ENCODE peak calls at places on chromosomes 12 and 14, in eight cellular contexts. One of them, this sample, is unnamed.

GRCh38 chr12:41992029-41992428 is 152.6 kb downstream of the GXYLT1 start:
- DNase-seq in H1: no peak
- DNase-seq in GM12878: no peak
- DNase-seq in HCT116: no peak
- DNase-seq in HepG2: no peak
- DNase-seq in K562: no peak
- DNase-seq in endothelial cell of umbilical vein: no peak
- DNase-seq in SK-N-SH: no peak
- DNase-seq in this sample: no peak

GRCh38 chr12:130872179-130873096 is 572 bp downstream of the RAN start:
- DNase-seq in H1: no peak
- DNase-seq in GM12878: no peak
- DNase-seq in HCT116: no peak
- DNase-seq in HepG2: no peak
- DNase-seq in K562: peak; percentile 62
- DNase-seq in endothelial cell of umbilical vein: peak; percentile 42
- DNase-seq in SK-N-SH: peak; percentile 85
- DNase-seq in this sample: no peak

GRCh38 chr14:54600685-54601084 is 33.8 kb downstream of the SAMD4A start:
- DNase-seq in H1: no peak
- DNase-seq in GM12878: no peak
- DNase-seq in HCT116: no peak
- DNase-seq in HepG2: no peak
- DNase-seq in K562: no peak
- DNase-seq in endothelial cell of umbilical vein: no peak
- DNase-seq in SK-N-SH: no peak
- DNase-seq in this sample: no peak

GRCh38 chr12:93756295-93756694 is 79.1 kb downstream of the CRADD start:
- DNase-seq in H1: no peak
- DNase-seq in GM12878: no peak
- DNase-seq in HCT116: no peak
- DNase-seq in HepG2: no peak
- DNase-seq in K562: no peak
- DNase-seq in endothelial cell of umbilical vein: no peak
- DNase-seq in SK-N-SH: no peak
- DNase-seq in this sample: no peak

GRCh38 chr14:96085369-96085768 is 46.2 kb downstream of the C14orf132 start:
- DNase-seq in H1: no peak
- DNase-seq in GM12878: no peak
- DNase-seq in HCT116: no peak
- DNase-seq in HepG2: no peak
- DNase-seq in K562: no peak
- DNase-seq in endothelial cell of umbilical vein: no peak
- DNase-seq in SK-N-SH: no peak
- DNase-seq in this sample: no peak

GRCh38 chr12:131140697-131141096 is 187.0 kb downstream of the ADGRD1 start:
- DNase-seq in H1: no peak
- DNase-seq in GM12878: no peak
- DNase-seq in HCT116: no peak
- DNase-seq in HepG2: no peak
- DNase-seq in K562: no peak
- DNase-seq in endothelial cell of umbilical vein: no peak
- DNase-seq in SK-N-SH: no peak
- DNase-seq in this sample: no peak

GRCh38 chr12:98594050-98594853 is 766 bp downstream of the SLC25A3 start:
- DNase-seq in H1: no peak
- DNase-seq in GM12878: no peak
- DNase-seq in HCT116: no peak
- DNase-seq in HepG2: no peak
- DNase-seq in K562: no peak
- DNase-seq in endothelial cell of umbilical vein: peak; percentile 38
- DNase-seq in SK-N-SH: peak; percentile 36
- DNase-seq in this sample: no peak

GRCh38 chr12:68791897-68792481 is 16.0 kb upstream of the MDM2 start:
- DNase-seq in H1: no peak
- DNase-seq in GM12878: no peak
- DNase-seq in HCT116: no peak
- DNase-seq in HepG2: no peak
- DNase-seq in K562: no peak
- DNase-seq in endothelial cell of umbilical vein: no peak
- DNase-seq in SK-N-SH: no peak
- DNase-seq in this sample: no peak

GRCh38 chr12:67193705-67194104 is 75.5 kb upstream of the CAND1 start:
- DNase-seq in H1: no peak
- DNase-seq in GM12878: no peak
- DNase-seq in HCT116: no peak
- DNase-seq in HepG2: peak; percentile 8
- DNase-seq in K562: peak; percentile 8
- DNase-seq in endothelial cell of umbilical vein: peak; percentile 24
- DNase-seq in SK-N-SH: no peak
- DNase-seq in this sample: peak; percentile 10

GRCh38 chr14:81331229-81332026 is 68.7 kb downstream of the STON2 start:
- DNase-seq in H1: no peak
- DNase-seq in GM12878: no peak
- DNase-seq in HCT116: no peak
- DNase-seq in HepG2: no peak
- DNase-seq in K562: no peak
- DNase-seq in endothelial cell of umbilical vein: no peak
- DNase-seq in SK-N-SH: no peak
- DNase-seq in this sample: no peak

GRCh38 chr12:3313066-3313465 is 177.9 kb upstream of the PRMT8 start:
- DNase-seq in H1: no peak
- DNase-seq in GM12878: no peak
- DNase-seq in HCT116: no peak
- DNase-seq in HepG2: no peak
- DNase-seq in K562: no peak
- DNase-seq in endothelial cell of umbilical vein: no peak
- DNase-seq in SK-N-SH: no peak
- DNase-seq in this sample: no peak

GRCh38 chr12:40691913-40692616 is at the start of gene CNTN1:
- DNase-seq in H1: peak; percentile 89
- DNase-seq in GM12878: no peak
- DNase-seq in HCT116: peak; percentile 36
- DNase-seq in HepG2: no peak
- DNase-seq in K562: peak; percentile 20
- DNase-seq in endothelial cell of umbilical vein: peak; percentile 26
- DNase-seq in SK-N-SH: peak; percentile 97
- DNase-seq in this sample: peak; percentile 58

GRCh38 chr12:26247873-26248272 is 52.5 kb downstream of the SSPN start:
- DNase-seq in H1: no peak
- DNase-seq in GM12878: no peak
- DNase-seq in HCT116: no peak
- DNase-seq in HepG2: no peak
- DNase-seq in K562: no peak
- DNase-seq in endothelial cell of umbilical vein: no peak
- DNase-seq in SK-N-SH: no peak
- DNase-seq in this sample: no peak

GRCh38 chr12:26245175-26245942 is 50.0 kb downstream of the SSPN start:
- DNase-seq in H1: no peak
- DNase-seq in GM12878: no peak
- DNase-seq in HCT116: no peak
- DNase-seq in HepG2: no peak
- DNase-seq in K562: no peak
- DNase-seq in endothelial cell of umbilical vein: no peak
- DNase-seq in SK-N-SH: no peak
- DNase-seq in this sample: no peak

GRCh38 chr12:26242683-26243082 is 47.3 kb downstream of the SSPN start:
- DNase-seq in H1: no peak
- DNase-seq in GM12878: no peak
- DNase-seq in HCT116: no peak
- DNase-seq in HepG2: no peak
- DNase-seq in K562: no peak
- DNase-seq in endothelial cell of umbilical vein: no peak
- DNase-seq in SK-N-SH: no peak
- DNase-seq in this sample: no peak

GRCh38 chr12:26244503-26244902 is 49.1 kb downstream of the SSPN start:
- DNase-seq in H1: no peak
- DNase-seq in GM12878: no peak
- DNase-seq in HCT116: no peak
- DNase-seq in HepG2: no peak
- DNase-seq in K562: no peak
- DNase-seq in endothelial cell of umbilical vein: no peak
- DNase-seq in SK-N-SH: no peak
- DNase-seq in this sample: no peak

GRCh38 chr12:26246483-26247164 is 51.3 kb downstream of the SSPN start:
- DNase-seq in H1: no peak
- DNase-seq in GM12878: no peak
- DNase-seq in HCT116: peak; percentile 39
- DNase-seq in HepG2: no peak
- DNase-seq in K562: no peak
- DNase-seq in endothelial cell of umbilical vein: no peak
- DNase-seq in SK-N-SH: no peak
- DNase-seq in this sample: no peak
- TF ChIP-seq POLR2AphosphoS5 in H1: no peak
- TF ChIP-seq POLR2AphosphoS5 in GM12878: no peak
- TF ChIP-seq POLR2AphosphoS5 in HCT116: peak; percentile 29
- TF ChIP-seq POLR2AphosphoS5 in HepG2: no peak
- TF ChIP-seq POLR2AphosphoS5 in K562: no peak
- TF ChIP-seq POLR2AphosphoS5 in endothelial cell of umbilical vein: no peak
- TF ChIP-seq POLR2AphosphoS5 in SK-N-SH: no peak
- TF ChIP-seq POLR2AphosphoS5 in this sample: no peak

GRCh38 chr12:6825398-6826124 is 2.6 kb upstream of the P3H3 start:
- DNase-seq in H1: peak; percentile 61
- DNase-seq in GM12878: no peak
- DNase-seq in HCT116: peak; percentile 47
- DNase-seq in HepG2: peak; percentile 67
- DNase-seq in K562: peak; percentile 84
- DNase-seq in endothelial cell of umbilical vein: peak; percentile 87
- DNase-seq in SK-N-SH: peak; percentile 92
- DNase-seq in this sample: no peak

GRCh38 chr12:6824085-6824800 is 2.6 kb downstream of the GPR162 start:
- DNase-seq in H1: no peak
- DNase-seq in GM12878: no peak
- DNase-seq in HCT116: no peak
- DNase-seq in HepG2: no peak
- DNase-seq in K562: no peak
- DNase-seq in endothelial cell of umbilical vein: no peak
- DNase-seq in SK-N-SH: no peak
- DNase-seq in this sample: no peak

GRCh38 chr12:6826125-6826733 is 2.0 kb upstream of the P3H3 start:
- DNase-seq in H1: no peak
- DNase-seq in GM12878: no peak
- DNase-seq in HCT116: no peak
- DNase-seq in HepG2: no peak
- DNase-seq in K562: no peak
- DNase-seq in endothelial cell of umbilical vein: no peak
- DNase-seq in SK-N-SH: no peak
- DNase-seq in this sample: no peak

GRCh38 chr12:6823161-6824084 is 1.8 kb downstream of the GPR162 start:
- DNase-seq in H1: no peak
- DNase-seq in GM12878: no peak
- DNase-seq in HCT116: no peak
- DNase-seq in HepG2: no peak
- DNase-seq in K562: no peak
- DNase-seq in endothelial cell of umbilical vein: no peak
- DNase-seq in SK-N-SH: no peak
- DNase-seq in this sample: no peak

DNA sequence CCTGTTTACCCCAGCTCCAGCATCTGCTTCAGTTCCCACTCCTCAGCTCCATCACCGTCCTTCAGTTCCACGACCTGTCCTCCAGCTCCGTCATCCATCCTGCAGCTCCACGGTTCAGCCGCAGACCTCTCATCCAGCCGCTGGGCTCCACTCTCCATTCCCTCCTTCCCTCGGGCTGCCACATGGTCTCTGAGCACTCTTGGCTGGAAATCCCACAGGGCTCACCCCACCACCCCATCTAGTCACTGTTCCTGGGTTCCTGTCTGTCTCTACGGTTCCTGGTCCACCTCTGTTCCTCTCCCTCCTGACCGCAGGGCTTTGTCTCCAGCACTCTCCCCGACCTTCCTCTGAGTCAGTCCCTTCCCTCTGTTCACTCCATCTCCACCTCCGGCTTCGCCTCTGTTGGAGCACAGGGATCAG is 3.2 kb upstream of the P3H3 start:
- DNase-seq in H1: no peak
- DNase-seq in GM12878: no peak
- DNase-seq in HCT116: no peak
- DNase-seq in HepG2: no peak
- DNase-seq in K562: no peak
- DNase-seq in endothelial cell of umbilical vein: no peak
- DNase-seq in SK-N-SH: no peak
- DNase-seq in this sample: no peak
- H3K9ac ChIP-seq in H1: no peak overlapping the region
- H3K9ac ChIP-seq in GM12878: no peak overlapping the region
- H3K9ac ChIP-seq in HCT116: no peak overlapping the region
- H3K9ac ChIP-seq in HepG2: no peak overlapping the region
- H3K9ac ChIP-seq in K562: peak overlapping the region; percentile 58
- H3K9ac ChIP-seq in endothelial cell of umbilical vein: no peak overlapping the region
- H3K9ac ChIP-seq in SK-N-SH: no peak overlapping the region
- H3K9ac ChIP-seq in this sample: no peak overlapping the region

DNA sequence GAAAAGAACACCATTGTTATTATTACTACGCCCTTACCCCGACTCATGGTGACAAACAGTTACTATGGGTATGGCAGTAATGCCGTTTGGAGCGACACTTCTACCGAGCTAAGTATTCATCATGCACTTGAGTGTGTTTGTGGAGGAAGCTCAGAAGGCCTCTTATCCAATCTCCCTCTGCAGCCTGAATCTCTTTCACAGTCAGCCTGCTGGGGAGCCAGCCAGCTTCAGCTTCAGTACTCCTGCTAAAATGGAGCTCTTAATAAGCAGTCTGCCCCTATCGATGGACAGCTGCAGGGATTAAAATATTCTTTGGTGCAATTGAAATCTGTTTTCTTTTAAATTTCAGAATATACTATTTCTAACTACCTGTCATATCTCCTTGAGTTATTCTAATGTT is 24.7 kb upstream of the ATP5MC2 start:
- DNase-seq in H1: no peak
- DNase-seq in GM12878: no peak
- DNase-seq in HCT116: no peak
- DNase-seq in HepG2: no peak
- DNase-seq in K562: no peak
- DNase-seq in endothelial cell of umbilical vein: no peak
- DNase-seq in SK-N-SH: no peak
- DNase-seq in this sample: no peak
- H3K27ac ChIP-seq in H1: no peak overlapping the region
- H3K27ac ChIP-seq in GM12878: no peak overlapping the region
- H3K27ac ChIP-seq in HCT116: no peak overlapping the region
- H3K27ac ChIP-seq in HepG2: no peak overlapping the region
- H3K27ac ChIP-seq in K562: no peak overlapping the region
- H3K27ac ChIP-seq in endothelial cell of umbilical vein: no peak overlapping the region
- H3K27ac ChIP-seq in SK-N-SH: no peak overlapping the region
- H3K27ac ChIP-seq in this sample: no peak overlapping the region

GRCh38 chr12:120091371-120092090 is 25.0 kb downstream of the RAB35 start:
- DNase-seq in H1: no peak
- DNase-seq in GM12878: no peak
- DNase-seq in HCT116: no peak
- DNase-seq in HepG2: no peak
- DNase-seq in K562: no peak
- DNase-seq in endothelial cell of umbilical vein: no peak
- DNase-seq in SK-N-SH: no peak
- DNase-seq in this sample: no peak
- TF ChIP-seq POLR2AphosphoS5 in H1: no peak
- TF ChIP-seq POLR2AphosphoS5 in GM12878: no peak
- TF ChIP-seq POLR2AphosphoS5 in HCT116: no peak
- TF ChIP-seq POLR2AphosphoS5 in HepG2: no peak
- TF ChIP-seq POLR2AphosphoS5 in K562: no peak
- TF ChIP-seq POLR2AphosphoS5 in endothelial cell of umbilical vein: no peak
- TF ChIP-seq POLR2AphosphoS5 in SK-N-SH: no peak
- TF ChIP-seq POLR2AphosphoS5 in this sample: no peak

This sample was measured in SK-N-MC.